ENCODE peak calls at places on chromosomes 7 and 10, in seven cellular contexts. A is suprapubic skin; Z is stomach; O is mammary epithelial cell; C is activated CD8-positive, alpha-beta T cell treated with anti-CD3 and anti-CD28 coated beads for 36 hours; F is activated B cell treated with CpG ODN at 0.5 μM for 24 hours; V is Calu3. H is an unnamed sample.

GRCh38 chr7:39510738-39511372 is 55.3 kb upstream of the YAE1 start:
- DNase-seq in A (no peak), Z (no peak), O (peak; percentile 57), C (peak; percentile 61), F (no peak), V (no peak), H (no peak)

GRCh38 chr10:93573051-93573909 is 6.8 kb downstream of the FFAR4 start:
- DNase-seq in A (no peak), Z (no peak), O (peak; percentile 52), C (no peak), F (no peak), V (peak; percentile 35), H (no peak)

GRCh38 chr10:99412100-99412499 is 18.3 kb downstream of the GOT1 start:
- DNase-seq in A (no peak), Z (no peak), O (no peak), C (no peak), F (no peak), V (no peak), H (no peak)

GRCh38 chr10:94777886-94778458 is 15.5 kb downstream of the CYP2C19 start:
- DNase-seq in A (no peak), Z (no peak), O (no peak), C (no peak), F (no peak), V (no peak), H (no peak)

GRCh38 chr7:108004220-108005142 is 1.5 kb upstream of the LAMB1 start:
- DNase-seq in A (no peak), Z (no peak), O (no peak), C (peak; percentile 4), F (no peak), V (peak; percentile 62), H (no peak)

GRCh38 chr7:35533877-35534276 is 161.1 kb downstream of the HERPUD2 start:
- DNase-seq in A (no peak), Z (no peak), O (no peak), C (no peak), F (no peak), V (no peak), H (no peak)

GRCh38 chr10:84226616-84227015 is 1.3 kb upstream of the LRIT2 start:
- DNase-seq in A (no peak), Z (no peak), O (no peak), C (no peak), F (no peak), V (no peak), H (no peak)

GRCh38 chr7:64300641-64301405 is 12.9 kb upstream of the ZNF736 start:
- DNase-seq in A (no peak), Z (no peak), O (peak; percentile 71), C (no peak), F (no peak), V (no peak), H (no peak)

GRCh38 chr10:69413221-69413865 is 3.4 kb downstream of the TACR2 start:
- DNase-seq in A (peak; percentile 87), Z (peak; percentile 66), O (no peak), C (peak; percentile 67), F (peak; percentile 22), V (peak; percentile 53), H (no peak)
- TF ChIP-seq CTCF in A (peak; percentile 29), Z (no peak), O (peak; percentile 46), C (peak; percentile 59), F (no peak), V (peak; percentile 55), H (peak; percentile 68)

DNA sequence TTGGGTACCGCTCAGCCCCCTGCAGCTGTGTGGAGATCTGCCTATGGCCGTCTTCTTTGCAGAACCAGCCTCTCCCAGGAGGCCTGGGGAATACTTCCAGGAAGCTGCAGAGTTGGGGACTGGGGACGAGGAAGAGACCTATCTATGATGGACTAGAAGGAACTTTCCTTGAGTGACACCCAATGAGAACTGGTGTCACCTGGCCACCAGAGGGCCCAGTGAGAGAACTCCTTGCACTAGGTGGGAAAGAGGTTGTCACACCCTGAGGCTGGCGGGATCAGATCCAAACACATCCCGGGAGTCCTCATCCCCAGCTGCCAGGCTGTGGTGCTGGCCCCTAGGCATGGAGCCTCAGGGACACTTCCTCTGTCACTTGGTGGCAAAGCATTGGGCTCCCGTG is 4.9 kb upstream of the GRID2IP start:
- DNase-seq in A (no peak), Z (peak; percentile 27), O (no peak), C (no peak), F (no peak), V (peak; percentile 61), H (no peak)
- TF ChIP-seq CTCF in A (no peak), Z (no peak), O (no peak), C (no peak), F (no peak), V (no peak), H (no peak)

GRCh38 chr7:131908719-131909118 is 352.3 kb upstream of the PODXL start:
- DNase-seq in A (no peak), Z (no peak), O (no peak), C (no peak), F (no peak), V (no peak), H (no peak)

GRCh38 chr7:131905574-131905973 is 349.1 kb upstream of the PODXL start:
- DNase-seq in A (no peak), Z (no peak), O (no peak), C (no peak), F (no peak), V (no peak), H (no peak)

GRCh38 chr7:131911112-131911511 is 354.7 kb upstream of the PODXL start:
- DNase-seq in A (no peak), Z (no peak), O (no peak), C (no peak), F (no peak), V (no peak), H (no peak)

GRCh38 chr7:131904750-131905327 is 348.4 kb upstream of the PODXL start:
- DNase-seq in A (no peak), Z (no peak), O (no peak), C (no peak), F (no peak), V (no peak), H (no peak)

GRCh38 chr7:131909151-131909768 is 352.8 kb upstream of the PODXL start:
- DNase-seq in A (no peak), Z (no peak), O (no peak), C (no peak), F (no peak), V (peak; percentile 15), H (no peak)
- TF ChIP-seq CTCF in A (no peak), Z (no peak), O (no peak), C (no peak), F (no peak), V (no peak), H (no peak)

GRCh38 chr7:116524609-116525297 is at the start of gene CAV1:
- DNase-seq in A (peak; percentile 88), Z (peak; percentile 65), O (peak; percentile 98), C (peak; percentile 61), F (peak; percentile 48), V (peak; percentile 67), H (no peak)
- TF ChIP-seq CTCF in A (peak; percentile 9), Z (no peak), O (no peak), C (no peak), F (no peak), V (no peak), H (no peak)

DNA sequence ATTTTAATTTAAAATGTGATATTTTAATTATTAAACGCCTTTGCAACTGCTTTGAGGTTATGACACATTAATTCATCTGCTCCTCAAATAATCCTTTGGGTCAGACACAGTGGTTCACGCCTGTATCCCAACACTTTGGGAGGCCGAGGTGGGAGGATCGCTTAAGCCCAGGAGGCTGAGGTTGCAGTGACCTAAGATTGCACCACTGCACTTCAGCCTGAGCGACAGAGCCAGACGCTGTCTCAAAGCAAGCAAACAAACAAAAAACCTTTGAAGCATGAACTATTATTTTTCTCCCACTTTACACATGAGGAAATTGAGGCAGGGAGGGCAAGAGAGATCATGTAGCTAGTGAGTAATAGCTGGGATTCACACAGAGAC is 1.5 kb upstream of the POLD2 start:
- DNase-seq in A (no peak), Z (no peak), O (no peak), C (no peak), F (no peak), V (no peak), H (no peak)
- TF ChIP-seq CTCF in A (no peak), Z (no peak), O (no peak), C (no peak), F (no peak), V (no peak), H (no peak)

DNA sequence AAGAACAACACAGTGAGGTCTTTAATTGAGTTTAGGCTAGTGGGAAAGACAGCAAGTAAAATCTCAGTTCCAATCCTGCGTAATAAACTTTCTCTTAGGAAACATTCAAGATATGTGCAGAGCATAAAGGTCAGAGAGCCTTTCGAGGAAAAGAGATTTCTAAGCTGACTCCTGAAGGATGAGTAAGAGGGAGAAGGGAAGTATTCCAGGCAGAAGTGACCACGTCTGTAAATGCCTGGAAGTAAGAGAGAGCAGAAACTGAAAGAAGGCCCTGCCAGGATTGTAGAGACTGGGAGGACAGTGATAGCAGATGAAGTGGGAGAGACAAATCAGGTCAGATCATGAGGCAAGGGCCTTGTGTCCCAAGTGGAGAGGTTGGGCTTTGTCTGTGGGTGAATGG is 41.8 kb downstream of the PNLIPRP3 start:
- DNase-seq in A (no peak), Z (no peak), O (no peak), C (no peak), F (no peak), V (no peak), H (no peak)
- TF ChIP-seq CTCF in A (no peak), Z (no peak), O (no peak), C (no peak), F (no peak), V (no peak), H (no peak)

GRCh38 chr10:132001238-132001977 is 19.7 kb upstream of the BNIP3 start:
- DNase-seq in A (no peak), Z (no peak), O (no peak), C (peak; percentile 19), F (no peak), V (peak; percentile 6), H (no peak)
- TF ChIP-seq CTCF in A (no peak), Z (no peak), O (no peak), C (no peak), F (no peak), V (no peak), H (no peak)

GRCh38 chr10:121591186-121591585 is 7.1 kb downstream of the FGFR2 start:
- DNase-seq in A (no peak), Z (no peak), O (no peak), C (no peak), F (no peak), V (no peak), H (no peak)

GRCh38 chr10:121593676-121594075 is 4.6 kb downstream of the FGFR2 start:
- DNase-seq in A (no peak), Z (no peak), O (no peak), C (no peak), F (no peak), V (no peak), H (no peak)

GRCh38 chr10:121593267-121593666 is 5.0 kb downstream of the FGFR2 start:
- DNase-seq in A (no peak), Z (no peak), O (no peak), C (no peak), F (no peak), V (no peak), H (no peak)

GRCh38 chr10:121590772-121591171 is 7.5 kb downstream of the FGFR2 start:
- DNase-seq in A (no peak), Z (no peak), O (no peak), C (no peak), F (no peak), V (no peak), H (no peak)

GRCh38 chr10:121592155-121592890 is 5.9 kb downstream of the FGFR2 start:
- DNase-seq in A (no peak), Z (no peak), O (no peak), C (no peak), F (no peak), V (no peak), H (no peak)
- TF ChIP-seq CTCF in A (peak; percentile 47), Z (no peak), O (peak; percentile 17), C (no peak), F (no peak), V (peak; percentile 12), H (no peak)

H was measured in D721Med.